ENCODE peak calls at places on chromosomes 7 and 10, in four cellular contexts. One of them, this sample, is unnamed.
A peak's percentile ranks its signal among the peaks of the same experiment; 100 is the strongest.

GRCh38 chr7:66668677-66669076 is 40.0 kb downstream of the KCTD7 start:
- DNase-seq in colonic mucosa: no peak
- DNase-seq in adrenal gland: no peak
- DNase-seq in neural progenitor cell: no peak
- DNase-seq in this sample: no peak

GRCh38 chr7:91169819-91170218 is 94.4 kb upstream of the FZD1 start:
- DNase-seq in colonic mucosa: no peak
- DNase-seq in adrenal gland: no peak
- DNase-seq in neural progenitor cell: no peak
- DNase-seq in this sample: no peak

GRCh38 chr10:12914111-12914510 is 87.4 kb downstream of the CCDC3 start:
- DNase-seq in colonic mucosa: no peak
- DNase-seq in adrenal gland: no peak
- DNase-seq in neural progenitor cell: no peak
- DNase-seq in this sample: no peak

GRCh38 chr7:133513608-133514007 is 260.7 kb downstream of the EXOC4 start:
- DNase-seq in colonic mucosa: no peak
- DNase-seq in adrenal gland: no peak
- DNase-seq in neural progenitor cell: no peak
- DNase-seq in this sample: no peak

GRCh38 chr10:32379314-32379949 is 32.5 kb upstream of the EPC1 start:
- DNase-seq in colonic mucosa: no peak
- DNase-seq in adrenal gland: no peak
- DNase-seq in neural progenitor cell: peak; percentile 51
- DNase-seq in this sample: no peak

GRCh38 chr7:65509368-65510186 is 135.9 kb downstream of the ZNF92 start:
- DNase-seq in colonic mucosa: no peak
- DNase-seq in adrenal gland: no peak
- DNase-seq in neural progenitor cell: peak; percentile 65
- DNase-seq in this sample: peak; percentile 37

GRCh38 chr10:78634835-78635234 is 433.9 kb upstream of the ZMIZ1 start:
- DNase-seq in colonic mucosa: no peak
- DNase-seq in adrenal gland: peak; percentile 35
- DNase-seq in neural progenitor cell: no peak
- DNase-seq in this sample: no peak

GRCh38 chr7:16794990-16795389 is 9.8 kb downstream of the AGR2 start:
- DNase-seq in colonic mucosa: no peak
- DNase-seq in adrenal gland: no peak
- DNase-seq in neural progenitor cell: no peak
- DNase-seq in this sample: no peak

GRCh38 chr7:117068511-117069155 is 115.3 kb downstream of the ST7 start:
- DNase-seq in colonic mucosa: no peak
- DNase-seq in adrenal gland: peak; percentile 28
- DNase-seq in neural progenitor cell: no peak
- DNase-seq in this sample: no peak

GRCh38 chr10:114801411-114801813 is 20.2 kb upstream of the FHIP2A start:
- DNase-seq in colonic mucosa: no peak
- DNase-seq in adrenal gland: no peak
- DNase-seq in neural progenitor cell: no peak
- DNase-seq in this sample: no peak

GRCh38 chr10:110426294-110427153 is 71.2 kb upstream of the DUSP5 start:
- DNase-seq in colonic mucosa: no peak
- DNase-seq in adrenal gland: no peak
- DNase-seq in neural progenitor cell: no peak
- DNase-seq in this sample: no peak

GRCh38 chr7:23742051-23742450 is 32.0 kb downstream of the STK31 start:
- DNase-seq in colonic mucosa: no peak
- DNase-seq in adrenal gland: no peak
- DNase-seq in neural progenitor cell: no peak
- DNase-seq in this sample: no peak

GRCh38 chr7:15977663-15978062 is 291.2 kb upstream of the MEOX2 start:
- DNase-seq in colonic mucosa: no peak
- DNase-seq in adrenal gland: no peak
- DNase-seq in neural progenitor cell: no peak
- DNase-seq in this sample: no peak

GRCh38 chr10:26755443-26755903 is 58.0 kb downstream of the PDSS1 start:
- DNase-seq in colonic mucosa: no peak
- DNase-seq in adrenal gland: no peak
- DNase-seq in neural progenitor cell: peak; percentile 7
- DNase-seq in this sample: no peak

GRCh38 chr10:129761166-129761565 is 202.9 kb downstream of the EBF3 start:
- DNase-seq in colonic mucosa: peak; percentile 10
- DNase-seq in adrenal gland: no peak
- DNase-seq in neural progenitor cell: no peak
- DNase-seq in this sample: no peak

GRCh38 chr10:88064608-88065383 is 201.4 kb downstream of the PTEN start:
- DNase-seq in colonic mucosa: peak; percentile 54
- DNase-seq in adrenal gland: peak; percentile 79
- DNase-seq in neural progenitor cell: no peak
- DNase-seq in this sample: no peak

GRCh38 chr7:139181404-139181803 is 49.6 kb upstream of the UBN2 start:
- DNase-seq in colonic mucosa: no peak
- DNase-seq in adrenal gland: no peak
- DNase-seq in neural progenitor cell: no peak
- DNase-seq in this sample: no peak

GRCh38 chr10:95440756-95441546 is 120.2 kb downstream of the SORBS1 start:
- DNase-seq in colonic mucosa: no peak
- DNase-seq in adrenal gland: no peak
- DNase-seq in neural progenitor cell: no peak
- DNase-seq in this sample: no peak

GRCh38 chr10:131556061-131556896 is 244.8 kb upstream of the TCERG1L start:
- DNase-seq in colonic mucosa: no peak
- DNase-seq in adrenal gland: no peak
- DNase-seq in neural progenitor cell: no peak
- DNase-seq in this sample: no peak

GRCh38 chr10:131928248-131929095 is 27.7 kb downstream of the PPP2R2D start:
- DNase-seq in colonic mucosa: no peak
- DNase-seq in adrenal gland: no peak
- DNase-seq in neural progenitor cell: no peak
- DNase-seq in this sample: no peak

GRCh38 chr10:4691776-4692175 is 134.2 kb upstream of the AKR1E2 start:
- DNase-seq in colonic mucosa: no peak
- DNase-seq in adrenal gland: no peak
- DNase-seq in neural progenitor cell: no peak
- DNase-seq in this sample: no peak

GRCh38 chr7:54811925-54812264 is 52.9 kb upstream of the SEC61G start:
- DNase-seq in colonic mucosa: no peak
- DNase-seq in adrenal gland: no peak
- DNase-seq in neural progenitor cell: no peak
- DNase-seq in this sample: no peak

GRCh38 chr10:35219906-35220890 is 93.6 kb downstream of the CREM start:
- DNase-seq in colonic mucosa: no peak
- DNase-seq in adrenal gland: no peak
- DNase-seq in neural progenitor cell: no peak
- DNase-seq in this sample: no peak

GRCh38 chr7:67105382-67105781 is 108.7 kb downstream of the TYW1 start:
- DNase-seq in colonic mucosa: no peak
- DNase-seq in adrenal gland: no peak
- DNase-seq in neural progenitor cell: no peak
- DNase-seq in this sample: no peak

GRCh38 chr10:63064706-63065105 is 68.4 kb upstream of the NRBF2 start:
- DNase-seq in colonic mucosa: no peak
- DNase-seq in adrenal gland: no peak
- DNase-seq in neural progenitor cell: peak; percentile 39
- DNase-seq in this sample: no peak

GRCh38 chr10:69994262-69994661 is 58.4 kb upstream of the MACROH2A2 start:
- DNase-seq in colonic mucosa: peak; percentile 25
- DNase-seq in adrenal gland: peak; percentile 53
- DNase-seq in neural progenitor cell: peak; percentile 26
- DNase-seq in this sample: no peak

GRCh38 chr7:115230882-115231508 is 309.1 kb downstream of the MDFIC start:
- DNase-seq in colonic mucosa: no peak
- DNase-seq in adrenal gland: no peak
- DNase-seq in neural progenitor cell: no peak
- DNase-seq in this sample: no peak

GRCh38 chr7:148277042-148277660 is 313.4 kb upstream of the C7orf33 start:
- DNase-seq in colonic mucosa: no peak
- DNase-seq in adrenal gland: peak; percentile 32
- DNase-seq in neural progenitor cell: no peak
- DNase-seq in this sample: no peak

GRCh38 chr10:6667679-6668270 is 87.7 kb upstream of the PRKCQ start:
- DNase-seq in colonic mucosa: peak; percentile 22
- DNase-seq in adrenal gland: no peak
- DNase-seq in neural progenitor cell: peak; percentile 59
- DNase-seq in this sample: no peak

GRCh38 chr7:111827863-111828504 is 265.7 kb upstream of the IMMP2L start:
- DNase-seq in colonic mucosa: no peak
- DNase-seq in adrenal gland: no peak
- DNase-seq in neural progenitor cell: no peak
- DNase-seq in this sample: no peak

DNA sequence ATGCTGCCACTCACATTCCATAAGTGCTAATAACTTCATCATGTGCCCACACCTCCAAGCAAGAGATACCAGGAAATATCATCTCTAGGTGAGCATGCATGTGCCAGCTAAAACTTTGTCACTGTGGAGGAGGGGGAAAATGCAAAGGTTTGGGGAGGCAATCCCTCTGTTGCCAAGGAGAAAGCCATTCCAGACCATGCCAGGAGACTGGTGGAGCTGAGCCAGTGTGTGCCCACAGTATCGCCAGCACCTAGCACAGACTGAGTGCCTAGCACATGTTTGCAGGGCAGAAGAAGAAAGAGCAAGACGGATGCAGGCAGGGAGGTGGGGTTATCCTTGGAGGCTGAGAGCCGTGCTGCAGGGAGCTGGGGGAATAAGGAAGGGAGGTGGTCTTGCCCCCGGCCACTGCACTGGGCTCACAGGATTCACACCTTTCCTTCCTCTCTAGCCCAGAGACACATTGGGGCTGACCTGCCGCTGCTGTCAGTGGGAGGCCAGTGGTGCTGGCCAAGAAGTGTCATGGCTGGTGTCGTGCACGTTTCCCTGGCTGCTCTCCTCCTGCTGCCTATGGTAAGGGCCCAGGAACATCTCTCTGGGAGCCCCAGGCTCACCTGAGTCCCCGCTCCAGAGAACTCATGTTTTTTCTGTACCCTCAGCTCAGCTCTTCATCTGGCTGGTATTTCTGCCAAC is 10.8 kb downstream of the ADCYAP1R1 start:
- DNase-seq in colonic mucosa: no peak
- DNase-seq in adrenal gland: no peak
- DNase-seq in neural progenitor cell: no peak
- DNase-seq in this sample: no peak
- H3K4me1 ChIP-seq in colonic mucosa: no peaks in the 10 kb centered on the region
- H3K4me1 ChIP-seq in adrenal gland: no peaks in the 10 kb centered on the region
- H3K4me1 ChIP-seq in neural progenitor cell: peaks cover 13% of the 10 kb centered on the region
- H3K4me1 ChIP-seq in this sample: no peaks in the 10 kb centered on the region

GRCh38 chr7:12490105-12490688 is 80.3 kb upstream of the SCIN start:
- DNase-seq in colonic mucosa: no peak
- DNase-seq in adrenal gland: no peak
- DNase-seq in neural progenitor cell: peak; percentile 43
- DNase-seq in this sample: no peak
- TF ChIP-seq CTCF in colonic mucosa: no peak
- TF ChIP-seq CTCF in adrenal gland: peak; percentile 20
- TF ChIP-seq CTCF in neural progenitor cell: peak; percentile 70
- TF ChIP-seq CTCF in this sample: no peak

DNA sequence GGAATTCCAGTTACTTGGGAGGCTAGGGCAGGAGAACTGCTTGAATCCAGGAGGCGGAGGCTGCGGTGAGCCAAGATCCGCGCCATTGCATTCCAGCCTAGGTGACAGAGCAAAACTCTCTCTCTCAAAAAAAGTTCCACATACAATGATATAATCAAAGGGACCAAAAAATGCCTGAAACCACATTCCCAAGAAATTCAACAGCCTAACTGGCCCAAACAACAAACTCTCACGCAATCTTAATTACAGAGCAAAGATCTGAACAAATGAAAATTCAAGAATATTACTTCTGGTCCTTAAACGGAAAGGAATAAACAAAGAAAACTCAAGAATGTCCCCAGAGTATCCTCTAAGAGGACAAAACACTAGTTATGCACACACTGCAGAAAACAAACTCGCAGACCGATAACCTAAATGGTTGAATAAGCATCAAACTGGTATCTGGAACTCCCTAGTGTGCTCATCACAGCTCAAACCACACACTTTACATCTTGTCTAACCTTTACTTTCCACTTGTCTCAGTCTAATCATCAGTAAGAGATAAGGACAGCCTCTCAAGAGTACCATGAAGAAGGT is 3.7 kb downstream of the OGA start:
- DNase-seq in colonic mucosa: no peak
- DNase-seq in adrenal gland: no peak
- DNase-seq in neural progenitor cell: peak; percentile 24
- DNase-seq in this sample: no peak
- H3K4me1 ChIP-seq in colonic mucosa: peaks cover 7% of the 10 kb centered on the region
- H3K4me1 ChIP-seq in adrenal gland: peaks cover 25% of the 10 kb centered on the region
- H3K4me1 ChIP-seq in neural progenitor cell: peaks cover 26% of the 10 kb centered on the region
- H3K4me1 ChIP-seq in this sample: peaks cover 12% of the 10 kb centered on the region

GRCh38 chr10:90780488-90780887 is 77.4 kb downstream of the HTR7 start:
- DNase-seq in colonic mucosa: no peak
- DNase-seq in adrenal gland: no peak
- DNase-seq in neural progenitor cell: no peak
- DNase-seq in this sample: no peak

GRCh38 chr10:90777614-90778013 is 80.2 kb downstream of the HTR7 start:
- DNase-seq in colonic mucosa: no peak
- DNase-seq in adrenal gland: no peak
- DNase-seq in neural progenitor cell: no peak
- DNase-seq in this sample: no peak

GRCh38 chr10:90775351-90776028 is 82.3 kb downstream of the HTR7 start:
- DNase-seq in colonic mucosa: no peak
- DNase-seq in adrenal gland: peak; percentile 35
- DNase-seq in neural progenitor cell: peak; percentile 26
- DNase-seq in this sample: peak; percentile 24

DNA sequence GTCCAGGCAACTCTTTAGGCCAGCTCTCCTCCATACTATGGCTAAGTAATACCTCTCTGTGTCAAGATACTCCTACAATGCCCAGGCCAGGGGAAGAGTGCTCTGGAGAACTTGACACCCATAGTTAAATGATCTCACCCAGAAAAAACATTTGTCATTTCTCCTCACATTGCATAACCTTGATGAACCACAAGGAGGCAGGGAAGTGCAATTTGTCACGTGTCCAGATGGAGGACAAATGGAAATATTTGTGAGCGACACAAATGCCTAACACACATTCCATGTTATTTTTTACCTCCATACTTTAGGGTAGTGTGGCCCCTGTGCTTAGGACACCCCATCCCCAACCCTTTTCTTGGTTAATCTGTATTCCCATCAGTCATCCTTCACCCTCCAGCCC is 78.3 kb downstream of the HTR7 start:
- DNase-seq in colonic mucosa: no peak
- DNase-seq in adrenal gland: no peak
- DNase-seq in neural progenitor cell: peak; percentile 10
- DNase-seq in this sample: no peak
- TF ChIP-seq CTCF in colonic mucosa: no peak
- TF ChIP-seq CTCF in adrenal gland: no peak
- TF ChIP-seq CTCF in neural progenitor cell: peak; percentile 38
- TF ChIP-seq CTCF in this sample: no peak

GRCh38 chr10:80168679-80169380 is 36.3 kb downstream of the PLAC9 start:
- DNase-seq in colonic mucosa: no peak
- DNase-seq in adrenal gland: no peak
- DNase-seq in neural progenitor cell: peak; percentile 29
- DNase-seq in this sample: no peak

GRCh38 chr10:80170026-80170425 is 35.3 kb downstream of the ANXA11 start:
- DNase-seq in colonic mucosa: peak; percentile 55
- DNase-seq in adrenal gland: no peak
- DNase-seq in neural progenitor cell: no peak
- DNase-seq in this sample: no peak

GRCh38 chr10:80171248-80171660 is 34.1 kb downstream of the ANXA11 start:
- DNase-seq in colonic mucosa: peak; percentile 86
- DNase-seq in adrenal gland: no peak
- DNase-seq in neural progenitor cell: no peak
- DNase-seq in this sample: peak; percentile 71

GRCh38 chr10:80172896-80173295 is 32.4 kb downstream of the ANXA11 start:
- DNase-seq in colonic mucosa: peak; percentile 76
- DNase-seq in adrenal gland: no peak
- DNase-seq in neural progenitor cell: no peak
- DNase-seq in this sample: peak; percentile 84

GRCh38 chr10:80170641-80171040 is 34.7 kb downstream of the ANXA11 start:
- DNase-seq in colonic mucosa: no peak
- DNase-seq in adrenal gland: no peak
- DNase-seq in neural progenitor cell: no peak
- DNase-seq in this sample: no peak
- H3K4me1 ChIP-seq in colonic mucosa: peaks cover 37% of the 10 kb centered on the region
- H3K4me1 ChIP-seq in adrenal gland: no peaks in the 10 kb centered on the region
- H3K4me1 ChIP-seq in neural progenitor cell: peaks cover 9% of the 10 kb centered on the region
- H3K4me1 ChIP-seq in this sample: peaks cover 45% of the 10 kb centered on the region

This sample was measured in mucosa of descending colon.